ENCODE peak calls at places on chromosomes 1 and 21, in eight cellular contexts. O is GM12878, K is tibial nerve, P is upper lobe of left lung, B is suprapubic skin, E is K562, C is stomach, Z is ovary. Y is an unnamed sample. For H3K27me3, the result is how much of the 10 kb centered on the place peaks cover.

GRCh38 chr21:35316933-35317332 is 267.8 kb upstream of the RUNX1 start:
- DNase-seq in O (no peak), K (no peak), P (no peak), B (no peak), E (no peak), C (no peak), Z (no peak), Y (no peak)

GRCh38 chr1:82398357-82398756 is 597.6 kb downstream of the ADGRL2 start:
- DNase-seq in O (no peak), K (no peak), P (no peak), B (no peak), E (no peak), C (no peak), Z (no peak), Y (no peak)

GRCh38 chr1:91712981-91713841 is 172.7 kb downstream of the TGFBR3 start:
- DNase-seq in O (peak), K (peak), P (peak), B (no peak), E (no peak), C (no peak), Z (peak), Y (peak)

GRCh38 chr1:28927442-28928305 is 13.3 kb downstream of the EPB41 start:
- DNase-seq in O (peak), K (no peak), P (no peak), B (no peak), E (no peak), C (no peak), Z (no peak), Y (no peak)

GRCh38 chr1:42941640-42942330 is 16.9 kb downstream of the SLC2A1 start:
- DNase-seq in O (no peak), K (no peak), P (peak), B (no peak), E (peak), C (peak), Z (no peak), Y (peak)

GRCh38 chr1:48216276-48216675 is 6.2 kb upstream of the SLC5A9 start:
- DNase-seq in O (no peak), K (no peak), P (no peak), B (no peak), E (no peak), C (no peak), Z (no peak), Y (no peak)

GRCh38 chr1:48829446-48829845 is 52.8 kb upstream of the BEND5 start:
- DNase-seq in O (no peak), K (no peak), P (no peak), B (no peak), E (no peak), C (no peak), Z (no peak), Y (no peak)

GRCh38 chr1:6026095-6026809 is 19.4 kb upstream of the KCNAB2 start:
- DNase-seq in O (peak), K (peak), P (peak), B (peak), E (no peak), C (peak), Z (no peak), Y (peak)

GRCh38 chr21:15894596-15894995 is 164.8 kb downstream of the USP25 start:
- DNase-seq in O (no peak), K (no peak), P (no peak), B (no peak), E (no peak), C (no peak), Z (no peak), Y (no peak)

GRCh38 chr1:212745303-212745702 is 45.7 kb upstream of the BATF3 start:
- DNase-seq in O (no peak), K (no peak), P (no peak), B (no peak), E (no peak), C (no peak), Z (no peak), Y (no peak)

GRCh38 chr1:18417317-18418269 is 63.1 kb upstream of the KLHDC7A start:
- DNase-seq in O (no peak), K (no peak), P (no peak), B (no peak), E (no peak), C (no peak), Z (no peak), Y (no peak)
- H3K27me3 ChIP-seq in O (under half), K (under half), P (under half), B (under half), E (under half), C (under half), Z (under half), Y (under half)

DNA sequence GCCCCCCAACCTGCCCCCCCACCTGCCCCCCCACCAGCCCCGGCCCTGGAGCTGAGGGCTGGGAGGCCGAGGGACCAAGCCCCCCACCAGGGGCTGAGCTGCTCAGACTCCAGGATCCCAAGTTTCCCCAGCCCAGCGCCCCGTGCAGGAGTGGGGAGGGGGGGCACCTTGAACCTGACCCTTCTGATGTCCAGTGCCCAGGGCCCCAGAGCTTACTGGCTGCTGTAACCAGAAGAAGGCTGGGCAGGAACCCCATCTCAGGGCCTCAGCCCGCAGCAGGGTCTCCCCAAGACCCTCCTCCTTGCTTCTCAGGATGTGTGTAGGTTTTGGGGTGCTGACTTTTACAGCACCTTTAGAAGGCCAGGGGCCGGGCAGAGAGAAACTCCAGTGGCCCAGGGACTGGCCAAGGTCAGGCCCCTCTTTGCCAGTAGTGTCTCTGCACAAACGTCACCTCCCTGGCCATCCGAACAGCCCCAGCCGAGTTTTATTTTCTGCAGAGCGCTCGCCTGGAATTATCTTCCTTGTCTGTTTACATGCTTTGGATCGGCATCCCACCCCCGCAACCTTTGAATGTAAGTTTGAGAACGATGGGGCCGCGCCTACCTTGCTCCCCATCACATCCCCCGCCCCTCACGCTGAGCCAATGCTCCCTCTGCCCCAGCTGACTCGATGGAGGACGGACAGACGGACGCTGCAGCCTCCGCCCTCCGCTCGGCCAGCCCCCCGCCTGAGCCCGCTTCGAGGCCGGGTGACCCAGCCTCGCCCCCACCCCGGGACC is 70.1 kb upstream of the CASZ1 start:
- DNase-seq in O (no peak), K (no peak), P (no peak), B (no peak), E (no peak), C (no peak), Z (peak), Y (peak)
- TF ChIP-seq EP300 in O (no peak), K (no peak), P (no peak), B (no peak), E (no peak), C (no peak), Z (no peak), Y (no peak)

DNA sequence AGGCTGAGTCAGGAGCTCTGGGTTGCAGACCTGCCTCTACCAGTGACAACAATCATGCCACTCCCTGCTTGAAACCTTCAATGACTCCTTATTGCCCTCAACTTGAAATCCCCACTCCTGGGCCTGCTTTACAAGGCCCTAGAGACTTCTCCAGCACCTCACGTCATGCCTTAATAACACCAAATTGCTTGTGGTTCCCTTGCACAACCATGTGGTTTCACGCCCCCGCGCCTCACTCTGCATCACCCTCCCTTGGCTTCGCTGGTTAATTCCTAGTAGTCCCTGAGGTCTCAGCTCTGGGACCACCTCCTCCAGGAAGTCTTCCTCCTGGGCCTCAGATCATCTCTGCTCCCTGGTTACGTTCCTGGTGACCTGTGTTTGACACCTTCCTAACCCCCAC is 33.0 kb downstream of the EPHA2 start:
- DNase-seq in O (peak), K (peak), P (peak), B (no peak), E (no peak), C (no peak), Z (no peak), Y (no peak)
- H3K27me3 ChIP-seq in O (under half), K (under half), P (under half), B (under half), E (under half), C (under half), Z (under half), Y (under half)

GRCh38 chr1:151259351-151259750 is 4.8 kb downstream of the PSMD4 start:
- DNase-seq in O (no peak), K (no peak), P (no peak), B (no peak), E (no peak), C (no peak), Z (no peak), Y (no peak)
- TF ChIP-seq EP300 in O (no peak), K (no peak), P (no peak), B (no peak), E (no peak), C (no peak), Z (no peak), Y (no peak)

DNA sequence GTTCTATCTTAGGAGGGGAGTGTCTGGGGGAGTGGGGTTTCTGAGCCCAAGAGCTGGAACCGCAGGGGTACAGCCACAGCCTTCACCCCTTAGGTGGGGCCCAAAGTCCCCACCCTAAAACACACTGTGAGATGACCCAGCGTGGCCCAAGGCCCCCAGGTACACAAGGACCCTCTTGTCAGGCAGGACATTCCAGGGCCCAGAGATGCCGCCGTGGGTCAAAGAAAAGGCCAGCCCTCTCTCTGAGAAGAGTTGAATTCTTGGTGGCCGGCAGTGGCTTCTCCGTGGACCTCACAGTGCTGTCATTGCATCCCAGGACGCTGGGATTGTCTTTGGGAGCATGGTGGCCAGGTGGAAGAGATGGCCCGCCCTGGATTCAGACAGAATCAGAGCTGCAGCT is 176.3 kb upstream of the C1orf174 start:
- DNase-seq in O (no peak), K (no peak), P (peak), B (peak), E (no peak), C (peak), Z (no peak), Y (no peak)
- H3K27me3 ChIP-seq in O (under half), K (under half), P (under half), B (under half), E (under half), C (half or more), Z (under half), Y (under half)

GRCh38 chr1:60664079-60664478 is 418.3 kb upstream of the NFIA start:
- DNase-seq in O (no peak), K (no peak), P (no peak), B (no peak), E (no peak), C (no peak), Z (no peak), Y (no peak)
- TF ChIP-seq EP300 in O (no peak), K (no peak), P (no peak), B (no peak), E (no peak), C (no peak), Z (no peak), Y (no peak)

GRCh38 chr1:17176306-17177061 is 28.4 kb upstream of the PADI1 start:
- DNase-seq in O (no peak), K (no peak), P (no peak), B (peak), E (no peak), C (no peak), Z (no peak), Y (no peak)
- H3K27me3 ChIP-seq in O (under half), K (under half), P (under half), B (under half), E (under half), C (under half), Z (under half), Y (under half)

GRCh38 chr1:92843046-92843423 is 11.2 kb downstream of the RPL5 start:
- DNase-seq in O (no peak), K (no peak), P (no peak), B (no peak), E (no peak), C (no peak), Z (no peak), Y (no peak)
- TF ChIP-seq EP300 in O (no peak), K (no peak), P (no peak), B (no peak), E (no peak), C (no peak), Z (no peak), Y (no peak)

GRCh38 chr1:100535264-100535663 is 2.7 kb upstream of the GPR88 start:
- DNase-seq in O (no peak), K (no peak), P (no peak), B (no peak), E (no peak), C (no peak), Z (no peak), Y (no peak)
- H3K27me3 ChIP-seq in O (under half), K (under half), P (under half), B (under half), E (under half), C (under half), Z (under half), Y (under half)

GRCh38 chr1:215292906-215293305 is 210.4 kb downstream of the KCNK2 start:
- DNase-seq in O (no peak), K (no peak), P (no peak), B (no peak), E (no peak), C (no peak), Z (no peak), Y (no peak)
- TF ChIP-seq EP300 in O (no peak), K (no peak), P (no peak), B (no peak), E (no peak), C (no peak), Z (no peak), Y (no peak)